ENCODE peak calls at places on chromosomes 1 and 21, in eight cellular contexts. V is HFF-Myc; R is colonic mucosa; J is body of pancreas; L is CD8-positive, alpha-beta T cell; T is AG04450; A is WTC11; Y is A549. Q is an unnamed sample.

GRCh38 chr1:111541721-111542120 is 38.3 kb upstream of the ADORA3 start:
- DNase-seq in V (no peak), R (no peak), J (no peak), L (no peak), T (no peak), A (no peak), Y (no peak), Q (no peak)

GRCh38 chr1:242086093-242086492 is 87.2 kb upstream of the MAP1LC3C start:
- DNase-seq in V (no peak), R (no peak), J (no peak), L (no peak), T (no peak), A (no peak), Y (no peak), Q (no peak)

GRCh38 chr1:153032677-153033308 is 1.8 kb downstream of the SPRR1B start:
- DNase-seq in V (no peak), R (no peak), J (peak), L (no peak), T (no peak), A (peak), Y (peak), Q (no peak)

GRCh38 chr1:115090547-115090946 is 1.2 kb upstream of the TSPAN2 start:
- DNase-seq in V (no peak), R (no peak), J (peak), L (no peak), T (no peak), A (peak), Y (no peak), Q (no peak)

GRCh38 chr1:147771216-147772125 is 11.1 kb upstream of the GJA5 start:
- DNase-seq in V (no peak), R (no peak), J (no peak), L (no peak), T (no peak), A (no peak), Y (no peak), Q (no peak)

GRCh38 chr1:185676969-185677368 is 57.2 kb upstream of the HMCN1 start:
- DNase-seq in V (no peak), R (no peak), J (no peak), L (no peak), T (no peak), A (no peak), Y (no peak), Q (no peak)

GRCh38 chr1:98981917-98982513 is 22.6 kb downstream of the PLPPR5 start:
- DNase-seq in V (peak), R (no peak), J (no peak), L (no peak), T (no peak), A (no peak), Y (no peak), Q (no peak)

GRCh38 chr1:5880630-5881405 is 111.4 kb downstream of the NPHP4 start:
- DNase-seq in V (no peak), R (no peak), J (no peak), L (no peak), T (no peak), A (no peak), Y (no peak), Q (no peak)

GRCh38 chr21:38825269-38825668 is 19.5 kb downstream of the ETS2 start:
- DNase-seq in V (no peak), R (peak), J (no peak), L (no peak), T (no peak), A (no peak), Y (no peak), Q (no peak)

GRCh38 chr1:98383341-98383740 is 278.2 kb upstream of the SNX7 start:
- DNase-seq in V (no peak), R (no peak), J (no peak), L (no peak), T (no peak), A (no peak), Y (no peak), Q (no peak)

GRCh38 chr1:247293047-247293446 is 37.2 kb downstream of the VN1R5 start:
- DNase-seq in V (no peak), R (no peak), J (no peak), L (no peak), T (peak), A (no peak), Y (no peak), Q (no peak)

GRCh38 chr1:161966076-161966475 is 57.6 kb downstream of the OLFML2B start:
- DNase-seq in V (no peak), R (no peak), J (no peak), L (no peak), T (no peak), A (no peak), Y (no peak), Q (no peak)

GRCh38 chr1:67939942-67940341 is 106.7 kb upstream of the GNG12 start:
- DNase-seq in V (no peak), R (no peak), J (no peak), L (no peak), T (no peak), A (no peak), Y (no peak), Q (no peak)
- TF ChIP-seq CTCF in V (no peak), R (no peak), J (no peak), L (no peak), T (no peak), A (no peak), Y (no peak), Q (no peak)

GRCh38 chr1:165137551-165138316 is 218.8 kb downstream of the LMX1A start:
- DNase-seq in V (no peak), R (no peak), J (peak), L (no peak), T (no peak), A (no peak), Y (no peak), Q (no peak)

GRCh38 chr1:165138960-165139359 is 217.6 kb downstream of the LMX1A start:
- DNase-seq in V (no peak), R (no peak), J (no peak), L (no peak), T (no peak), A (no peak), Y (no peak), Q (no peak)

GRCh38 chr1:165147799-165148198 is 208.7 kb downstream of the LMX1A start:
- DNase-seq in V (no peak), R (no peak), J (no peak), L (no peak), T (no peak), A (no peak), Y (no peak), Q (no peak)

GRCh38 chr1:165144757-165145397 is 211.6 kb downstream of the LMX1A start:
- DNase-seq in V (peak), R (peak), J (peak), L (no peak), T (peak), A (peak), Y (no peak), Q (peak)

DNA sequence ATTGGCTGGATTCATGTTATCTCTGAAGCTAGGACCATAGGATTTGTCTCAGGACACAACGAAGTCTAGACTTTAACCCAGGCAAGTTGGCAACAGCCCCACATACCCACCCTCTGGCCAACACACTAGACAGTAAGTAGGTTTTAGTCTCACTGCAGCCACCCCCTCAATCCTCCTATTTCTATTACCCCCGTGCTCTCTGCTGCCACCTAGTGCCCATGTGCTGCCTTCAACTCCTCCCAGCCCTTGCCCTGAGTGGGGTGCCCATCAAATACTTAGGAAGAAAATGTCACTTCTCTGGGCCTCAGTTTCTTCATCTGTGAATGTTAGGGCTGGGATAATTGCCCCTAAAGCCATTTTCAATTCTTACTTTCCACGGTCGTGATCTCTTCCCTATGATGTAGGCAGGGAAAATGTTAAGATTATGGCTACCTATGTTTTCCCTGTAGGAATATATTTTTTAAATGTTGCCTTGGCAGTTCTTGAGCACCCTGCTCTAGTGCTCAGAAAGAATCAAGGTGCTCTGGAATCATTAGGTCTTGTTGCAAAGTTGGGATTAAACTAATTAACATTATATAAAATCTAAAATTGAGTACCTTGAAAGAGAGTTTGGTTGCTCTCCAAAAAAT is 213.0 kb downstream of the LMX1A start:
- DNase-seq in V (no peak), R (peak), J (peak), L (no peak), T (no peak), A (peak), Y (no peak), Q (no peak)
- TF ChIP-seq CTCF in V (peak), R (peak), J (peak), L (no peak), T (peak), A (peak), Y (peak), Q (peak)

GRCh38 chr1:107142370-107142668 is 1.5 kb downstream of the NTNG1 start:
- DNase-seq in V (no peak), R (no peak), J (no peak), L (no peak), T (no peak), A (no peak), Y (no peak), Q (no peak)
- TF ChIP-seq CTCF in V (no peak), R (no peak), J (no peak), L (peak), T (no peak), A (no peak), Y (no peak), Q (no peak)

GRCh38 chr21:35014302-35015044 is 34.6 kb downstream of the RUNX1 start:
- DNase-seq in V (no peak), R (no peak), J (no peak), L (no peak), T (no peak), A (no peak), Y (no peak), Q (no peak)
- TF ChIP-seq CTCF in V (no peak), R (no peak), J (no peak), L (no peak), T (no peak), A (no peak), Y (no peak), Q (no peak)

DNA sequence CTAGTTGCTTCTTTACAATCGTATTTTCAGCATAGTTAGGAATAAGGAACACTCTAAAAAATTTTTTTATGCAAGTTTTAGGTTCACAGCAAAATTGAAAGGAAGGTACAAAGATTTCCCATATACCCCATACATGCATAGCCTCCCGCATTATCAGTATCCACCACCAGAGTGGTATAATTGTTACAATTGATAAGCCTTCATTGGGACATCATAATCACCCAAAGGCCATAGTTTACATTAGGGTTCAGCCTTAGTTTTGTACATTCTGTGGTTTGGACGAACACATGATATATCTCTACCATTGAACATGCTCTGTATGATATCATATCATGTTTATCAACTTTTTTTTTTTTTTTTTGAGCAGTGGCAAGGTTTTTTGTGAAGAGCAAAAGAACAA is 180.0 kb downstream of the SDCCAG8 start:
- DNase-seq in V (no peak), R (no peak), J (no peak), L (no peak), T (no peak), A (no peak), Y (no peak), Q (no peak)
- TF ChIP-seq CTCF in V (no peak), R (no peak), J (no peak), L (no peak), T (peak), A (no peak), Y (no peak), Q (no peak)

GRCh38 chr1:220595179-220595578 is 67.2 kb downstream of the MARK1 start:
- DNase-seq in V (no peak), R (no peak), J (no peak), L (no peak), T (no peak), A (no peak), Y (no peak), Q (no peak)

GRCh38 chr1:220592714-220593113 is 64.8 kb downstream of the MARK1 start:
- DNase-seq in V (no peak), R (no peak), J (no peak), L (no peak), T (no peak), A (no peak), Y (no peak), Q (no peak)

DNA sequence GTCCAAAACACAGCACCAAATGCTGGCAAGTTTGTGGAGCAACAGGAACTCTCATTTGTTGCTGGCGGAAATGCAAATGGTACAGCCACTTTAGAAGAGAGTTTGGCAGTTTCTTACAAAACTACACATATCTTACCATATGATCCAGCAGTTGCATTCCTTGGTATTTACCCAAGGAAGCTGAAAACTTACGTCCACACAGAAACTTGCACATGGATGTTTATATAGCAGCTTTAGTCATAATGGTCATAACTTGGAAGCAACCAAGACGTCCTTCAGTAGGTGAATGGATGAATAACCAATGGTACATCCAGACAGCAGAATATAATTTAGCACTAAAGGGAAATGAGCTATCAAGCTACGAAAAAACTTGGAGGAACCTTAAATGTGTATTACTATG is 66.4 kb downstream of the MARK1 start:
- DNase-seq in V (no peak), R (no peak), J (no peak), L (no peak), T (no peak), A (no peak), Y (no peak), Q (no peak)
- TF ChIP-seq CTCF in V (no peak), R (no peak), J (no peak), L (no peak), T (no peak), A (no peak), Y (no peak), Q (no peak)

DNA sequence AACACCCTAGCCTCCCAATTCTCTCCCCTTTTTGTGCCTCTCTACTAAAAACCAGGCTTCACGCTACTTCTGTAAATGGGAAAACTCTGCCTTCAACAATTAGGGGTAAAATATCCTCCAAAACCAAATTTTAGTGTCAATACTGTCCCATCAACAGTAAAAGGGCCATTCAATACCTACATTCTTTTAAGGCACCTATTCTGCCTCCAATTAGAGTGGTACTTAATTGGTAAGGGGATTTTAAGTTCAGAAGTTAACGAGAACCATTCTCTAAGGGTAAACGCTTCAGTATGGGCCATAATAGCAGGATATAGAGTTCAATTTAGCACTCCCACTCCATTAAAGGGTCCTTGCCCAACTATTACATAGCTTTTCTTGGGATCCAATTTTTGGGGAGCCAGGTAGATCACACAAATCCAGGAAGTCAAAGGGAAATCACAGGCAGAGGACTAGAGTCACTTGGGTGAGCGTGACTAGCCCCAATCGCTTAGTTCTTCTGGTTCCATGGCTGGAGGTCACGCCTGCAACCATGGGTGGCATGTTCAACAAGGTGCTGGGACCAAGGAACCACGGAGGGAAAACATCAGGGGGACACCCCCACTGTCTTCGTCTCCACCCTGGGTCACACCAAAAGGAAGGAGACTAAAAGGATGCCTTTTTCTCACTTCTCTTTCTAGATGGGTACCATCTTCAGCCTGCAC is 20.1 kb upstream of the BSDC1 start:
- DNase-seq in V (no peak), R (no peak), J (no peak), L (no peak), T (no peak), A (no peak), Y (no peak), Q (no peak)
- TF ChIP-seq CTCF in V (no peak), R (no peak), J (no peak), L (peak), T (no peak), A (peak), Y (no peak), Q (no peak)

Q was measured in progenitor cell of endocrine pancreas.